ENCODE peak calls at places on chromosome 5, in six cellular contexts. Q is cardiac muscle cell; G is CD8-positive, alpha-beta T cell; K is nephron progenitor cell; Z is AG04450; H is PC-3. A is an unnamed sample.
A peak's percentile ranks its signal among the peaks of the same experiment; 100 is the strongest.

GRCh38 chr5:74143724-74144330 is 496.7 kb downstream of the ENC1 start:
- DNase-seq in Q (no peak), H (no peak), Z (no peak), K (no peak), G (no peak), A (no peak)

GRCh38 chr5:42131081-42131480 is 206.0 kb downstream of the FBXO4 start:
- DNase-seq in Q (no peak), H (no peak), G (no peak), Z (no peak), K (no peak), A (no peak)

GRCh38 chr5:170569101-170569500 is 65.3 kb downstream of the KCNIP1 start:
- DNase-seq in K (no peak), G (peak; percentile 17), Z (no peak), Q (no peak), H (no peak), A (no peak)

GRCh38 chr5:60972225-60972624 is 27.2 kb downstream of the NDUFAF2 start:
- DNase-seq in K (no peak), G (no peak), Z (no peak), H (no peak), Q (no peak), A (no peak)

GRCh38 chr5:133612021-133612860 is at the start of gene FSTL4:
- DNase-seq in G (no peak), Z (no peak), Q (no peak), K (peak; percentile 69), H (peak; percentile 45), A (peak; percentile 15)

GRCh38 chr5:30112842-30113241 is 1080.6 kb upstream of the CDH6 start:
- DNase-seq in Z (no peak), H (no peak), G (no peak), Q (peak; percentile 40), K (no peak), A (no peak)

GRCh38 chr5:79567926-79568549 is 44.2 kb upstream of the TENT2 start:
- DNase-seq in H (peak; percentile 19), K (no peak), Z (no peak), G (no peak), Q (peak; percentile 41), A (no peak)

GRCh38 chr5:55356896-55357295 is 49.1 kb downstream of the MTREX start:
- DNase-seq in K (no peak), H (no peak), Z (no peak), G (no peak), Q (no peak), A (no peak)

GRCh38 chr5:129049116-129049515 is 45.4 kb upstream of the ISOC1 start:
- DNase-seq in H (no peak), Q (no peak), Z (no peak), K (no peak), G (no peak), A (no peak)

GRCh38 chr5:123116757-123117156 is 27.7 kb downstream of the PRDM6 start:
- DNase-seq in Z (no peak), H (no peak), Q (no peak), G (no peak), K (no peak), A (no peak)

GRCh38 chr5:123120197-123120596 is 31.2 kb downstream of the PRDM6 start:
- DNase-seq in Z (no peak), Q (peak; percentile 25), G (no peak), H (no peak), K (no peak), A (no peak)

GRCh38 chr5:123122273-123122672 is 33.2 kb downstream of the PRDM6 start:
- DNase-seq in Q (no peak), G (no peak), Z (no peak), K (no peak), H (no peak), A (no peak)

GRCh38 chr5:123117989-123118388 is 28.9 kb downstream of the PRDM6 start:
- DNase-seq in H (peak; percentile 3), G (no peak), Q (no peak), Z (no peak), K (no peak), A (no peak)

GRCh38 chr5:123119334-123119986 is 30.4 kb downstream of the PRDM6 start:
- DNase-seq in K (peak; percentile 42), Z (no peak), Q (peak; percentile 84), H (no peak), G (no peak), A (no peak)
- TF ChIP-seq CTCF in K (no peak), Z (peak; percentile 20), Q (peak; percentile 30), H (no peak), G (no peak), A (no peak)

GRCh38 chr5:3598236-3598635 is 2.6 kb downstream of the IRX1 start:
- DNase-seq in Z (no peak), Q (no peak), H (no peak), K (no peak), G (no peak), A (no peak)

GRCh38 chr5:3598725-3599282 is 3.2 kb downstream of the IRX1 start:
- DNase-seq in Z (no peak), K (no peak), H (no peak), G (no peak), Q (no peak), A (no peak)

GRCh38 chr5:3601060-3601710 is 5.6 kb downstream of the IRX1 start:
- DNase-seq in Z (no peak), G (no peak), H (no peak), Q (no peak), K (no peak), A (no peak)

GRCh38 chr5:3600106-3600997 is 4.7 kb downstream of the IRX1 start:
- DNase-seq in H (no peak), Z (no peak), K (peak; percentile 82), G (no peak), Q (no peak), A (no peak)

DNA sequence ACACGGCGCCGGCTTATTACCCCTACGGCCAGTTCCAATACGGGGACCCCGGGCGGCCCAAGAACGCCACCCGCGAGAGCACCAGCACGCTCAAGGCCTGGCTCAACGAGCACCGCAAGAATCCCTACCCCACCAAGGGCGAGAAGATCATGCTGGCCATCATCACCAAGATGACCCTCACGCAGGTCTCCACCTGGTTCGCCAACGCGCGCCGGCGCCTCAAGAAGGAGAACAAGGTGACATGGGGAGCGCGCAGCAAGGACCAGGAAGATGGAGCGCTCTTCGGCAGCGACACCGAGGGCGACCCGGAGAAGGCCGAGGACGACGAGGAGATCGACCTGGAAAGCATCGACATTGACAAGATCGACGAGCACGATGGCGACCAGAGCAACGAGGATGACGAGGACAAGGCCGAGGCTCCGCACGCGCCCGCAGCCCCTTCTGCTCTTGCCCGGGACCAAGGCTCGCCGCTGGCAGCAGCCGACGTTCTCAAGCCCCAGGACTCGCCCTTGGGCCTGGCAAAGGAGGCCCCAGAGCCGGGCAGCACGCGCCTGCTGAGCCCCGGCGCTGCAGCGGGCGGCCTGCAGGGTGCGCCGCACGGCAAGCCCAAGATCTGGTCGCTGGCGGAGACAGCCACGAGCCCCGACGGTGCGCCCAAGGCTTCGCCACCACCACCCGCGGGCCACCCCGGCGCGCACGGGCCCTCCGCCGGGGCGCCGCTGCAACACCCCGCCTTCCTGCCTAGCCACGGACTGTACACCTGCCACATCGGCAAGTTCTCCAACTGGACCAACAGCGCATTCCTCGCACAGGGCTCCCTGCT is 3.9 kb downstream of the IRX1 start:
- DNase-seq in H (no peak), Q (no peak), Z (no peak), K (peak; percentile 63), G (no peak), A (no peak)
- TF ChIP-seq CTCF in H (no peak), Q (no peak), Z (no peak), K (peak; percentile 49), G (no peak), A (peak; percentile 44)

GRCh38 chr5:157267766-157268480 is 2.0 kb downstream of the CYFIP2 start:
- DNase-seq in K (no peak), H (peak; percentile 32), Z (no peak), G (no peak), Q (no peak), A (no peak)
- TF ChIP-seq CTCF in K (no peak), H (no peak), Z (no peak), G (no peak), Q (no peak), A (peak; percentile 28)

GRCh38 chr5:84249918-84250635 is 134.6 kb downstream of the EDIL3 start:
- DNase-seq in Q (peak; percentile 91), H (peak; percentile 84), G (no peak), Z (peak; percentile 48), K (no peak), A (no peak)
- TF ChIP-seq CTCF in Q (no peak), H (no peak), G (no peak), Z (no peak), K (no peak), A (no peak)